ENCODE peak calls at places on chromosomes 4 and X, in four cellular contexts. E is cardiac muscle cell; N is CD8-positive, alpha-beta T cell; H is brain microvascular endothelial cell. P is an unnamed sample.

GRCh38 chr4:53704329-53704728 is 113.0 kb upstream of the LNX1 start:
- DNase-seq in H (no peak), E (no peak), N (no peak), P (no peak)

GRCh38 chr4:159925770-159926169 is 822.9 kb downstream of the RAPGEF2 start:
- DNase-seq in H (no peak), E (no peak), N (no peak), P (no peak)

GRCh38 chr4:117823388-117823787 is 210.9 kb upstream of the NDST3 start:
- DNase-seq in N (no peak), H (no peak), E (no peak), P (no peak)

GRCh38 chr4:146040623-146041022 is 102.0 kb upstream of the ZNF827 start:
- DNase-seq in E (peak; percentile 12), H (no peak), N (no peak), P (no peak)

GRCh38 chr4:117010695-117011094 is 74.7 kb downstream of the TRAM1L1 start:
- DNase-seq in N (no peak), H (no peak), E (no peak), P (no peak)

GRCh38 chrX:68532828-68533227 is 34.0 kb downstream of the YIPF6 start:
- DNase-seq in H (no peak), N (no peak), E (peak; percentile 3), P (no peak)

GRCh38 chrX:49039598-49040375 is 3.4 kb downstream of the TFE3 start:
- DNase-seq in E (peak; percentile 95), H (peak; percentile 81), N (peak; percentile 29), P (peak; percentile 60)

GRCh38 chrX:150486011-150486410 is 82.4 kb upstream of the MTM1 start:
- DNase-seq in E (peak; percentile 69), N (peak; percentile 39), H (peak; percentile 44), P (peak; percentile 6)

GRCh38 chr4:87865960-87866598 is 33.3 kb downstream of the MEPE start:
- DNase-seq in E (no peak), N (no peak), H (peak; percentile 65), P (no peak)

GRCh38 chr4:113024373-113024772 is 25.1 kb upstream of the ANK2 start:
- DNase-seq in E (no peak), N (no peak), H (no peak), P (no peak)

GRCh38 chr4:145912391-145912790 is 26.2 kb downstream of the ZNF827 start:
- DNase-seq in E (no peak), N (no peak), H (no peak), P (no peak)

GRCh38 chr4:24630937-24631336 is 46.6 kb upstream of the DHX15 start:
- DNase-seq in E (peak; percentile 94), H (peak; percentile 23), N (no peak), P (no peak)

GRCh38 chrX:46327229-46328081 is 217.8 kb downstream of the ZNF674 start:
- DNase-seq in E (peak; percentile 55), H (peak; percentile 5), N (no peak), P (no peak)

GRCh38 chr4:25330905-25331816 is 18.6 kb downstream of the ZCCHC4 start:
- DNase-seq in H (no peak), E (no peak), N (no peak), P (peak; percentile 29)

GRCh38 chr4:17492058-17492741 is 19.7 kb downstream of the QDPR start:
- DNase-seq in E (peak; percentile 31), H (no peak), N (no peak), P (no peak)

GRCh38 chr4:37717575-37717974 is 31.4 kb upstream of the RELL1 start:
- DNase-seq in H (peak; percentile 45), E (peak; percentile 63), N (no peak), P (no peak)

GRCh38 chr4:8067274-8067936 is 91.2 kb downstream of the ABLIM2 start:
- DNase-seq in N (no peak), E (no peak), H (no peak), P (no peak)

GRCh38 chrX:7119927-7120577 is 27.5 kb upstream of the STS start:
- DNase-seq in N (no peak), E (no peak), H (no peak), P (no peak)

GRCh38 chrX:15465896-15466651 is 27.1 kb downstream of the PIR start:
- DNase-seq in H (no peak), N (no peak), E (peak; percentile 44), P (no peak)

GRCh38 chr4:154720123-154720522 is 23.7 kb upstream of the LRAT start:
- DNase-seq in N (no peak), E (no peak), H (no peak), P (no peak)

GRCh38 chr4:122576261-122577188 is 44.3 kb downstream of the IL21 start:
- DNase-seq in E (peak; percentile 74), H (peak; percentile 70), N (no peak), P (peak; percentile 51)

DNA sequence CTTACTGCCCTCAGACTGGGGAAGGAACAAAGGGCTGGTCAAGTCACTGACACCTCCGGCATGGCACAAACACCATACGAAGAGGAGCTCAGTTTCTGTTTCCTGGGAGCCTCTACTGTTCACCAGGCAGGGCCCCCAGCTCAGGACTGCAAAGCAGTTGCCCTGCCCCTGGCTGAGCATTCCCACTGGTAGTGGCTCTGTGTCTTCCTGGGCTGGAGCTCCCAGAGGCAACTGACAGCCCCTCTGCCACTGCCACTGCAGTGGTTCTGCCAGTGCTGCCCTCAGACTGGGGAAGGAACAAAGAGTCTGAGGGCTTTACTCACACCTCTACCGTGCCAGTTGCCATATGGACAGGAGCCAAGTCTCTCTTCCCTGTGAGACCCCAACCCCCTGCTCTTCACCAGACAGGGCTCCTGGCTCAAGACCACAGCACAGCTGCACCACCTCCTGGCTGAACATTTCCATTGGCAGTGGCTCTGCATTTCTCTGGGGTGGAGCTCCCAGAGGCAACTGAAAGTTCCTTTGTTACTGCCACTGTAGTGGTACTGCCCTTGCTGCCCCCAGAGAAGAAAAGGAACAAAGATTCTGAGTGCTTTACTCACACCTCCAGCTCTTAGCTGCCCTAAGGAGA is 67.9 kb downstream of the SMARCA5 start:
- DNase-seq in N (no peak), E (no peak), H (no peak), P (no peak)
- TF ChIP-seq CTCF in N (no peak), E (no peak), H (no peak), P (no peak)

GRCh38 chr4:72566573-72566972 is 2.4 kb downstream of the ADAMTS3 start:
- DNase-seq in E (peak; percentile 11), H (no peak), N (no peak), P (no peak)

GRCh38 chr4:72569719-72570235 is 756 bp upstream of the ADAMTS3 start:
- DNase-seq in H (no peak), N (no peak), E (no peak), P (no peak)

GRCh38 chr4:72568959-72569718 is at the start of gene ADAMTS3:
- DNase-seq in H (no peak), N (no peak), E (peak; percentile 86), P (peak; percentile 26)

GRCh38 chr4:72567036-72567435 is 2.0 kb downstream of the ADAMTS3 start:
- DNase-seq in E (no peak), H (no peak), N (no peak), P (no peak)

DNA sequence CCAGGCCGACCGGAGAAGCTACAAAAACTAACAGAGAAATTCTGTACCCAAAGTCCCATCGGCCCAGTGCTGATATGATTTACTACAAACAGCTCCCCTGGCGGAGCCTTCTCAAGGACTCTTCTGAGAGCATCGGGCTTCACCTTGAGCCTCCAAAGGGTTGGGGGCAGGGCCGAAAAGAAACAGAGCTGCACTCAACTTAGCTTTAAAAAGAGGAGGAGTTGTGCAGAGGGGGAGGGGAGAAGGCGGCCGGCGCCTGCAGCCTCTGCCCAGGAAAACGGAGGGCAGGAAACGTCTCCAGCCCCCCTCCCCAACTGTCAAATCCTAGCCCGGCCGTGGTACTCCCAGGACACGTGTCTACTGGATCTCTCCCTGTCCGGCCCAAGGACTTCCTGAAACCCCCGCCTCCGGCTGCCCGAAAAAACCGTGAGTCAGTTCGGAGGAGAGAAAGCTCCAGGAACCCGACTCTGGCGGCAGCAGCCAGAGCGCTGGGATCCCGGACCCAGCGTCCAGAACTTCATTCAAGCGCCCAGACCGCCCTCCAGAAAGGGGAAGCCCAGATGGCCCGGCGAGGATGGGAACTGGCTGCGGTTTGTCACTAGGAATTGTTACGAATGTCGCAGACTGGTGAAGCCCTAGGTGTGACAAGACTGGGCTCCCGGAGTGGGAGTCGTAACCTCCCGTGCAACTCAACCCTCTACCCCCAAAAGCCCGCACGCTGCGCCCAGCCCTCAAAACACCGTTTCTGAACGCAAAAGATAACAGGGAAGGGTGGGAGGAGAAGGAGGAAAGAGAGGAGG is 1.0 kb downstream of the ADAMTS3 start:
- DNase-seq in H (peak; percentile 72), E (peak; percentile 93), N (no peak), P (peak; percentile 26)
- TF ChIP-seq CTCF in H (peak; percentile 75), E (peak; percentile 52), N (no peak), P (no peak)

GRCh38 chr4:108172231-108172779 is 3.6 kb upstream of the LEF1 start:
- DNase-seq in E (peak; percentile 29), H (no peak), N (peak; percentile 28), P (peak; percentile 72)
- TF ChIP-seq CTCF in E (no peak), H (no peak), N (no peak), P (peak; percentile 28)

DNA sequence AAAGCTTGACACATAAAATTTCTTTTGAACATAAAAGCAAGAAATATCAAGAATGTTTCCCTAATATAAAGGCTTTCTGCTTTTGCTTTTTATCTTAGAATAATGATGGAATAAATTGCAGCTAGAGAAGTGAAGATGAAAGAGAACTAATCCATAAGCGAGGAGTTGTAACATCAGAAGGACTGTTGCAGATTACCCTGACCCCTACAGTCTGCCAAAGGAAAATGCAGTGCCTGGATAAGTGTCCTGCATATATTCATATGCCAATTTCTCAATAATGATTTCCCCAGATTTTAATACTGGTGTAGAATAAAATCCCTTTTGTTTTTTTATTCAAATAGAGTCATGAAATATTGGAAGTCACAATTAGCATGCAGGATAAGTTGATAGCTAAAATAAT is 115.9 kb downstream of the MAGEC2 start:
- DNase-seq in H (no peak), N (no peak), E (peak; percentile 41), P (no peak)
- TF ChIP-seq CTCF in H (peak; percentile 32), N (no peak), E (peak; percentile 35), P (no peak)

GRCh38 chrX:51002160-51002632 is 91.7 kb downstream of the BMP15 start:
- DNase-seq in N (no peak), H (no peak), E (no peak), P (no peak)

DNA sequence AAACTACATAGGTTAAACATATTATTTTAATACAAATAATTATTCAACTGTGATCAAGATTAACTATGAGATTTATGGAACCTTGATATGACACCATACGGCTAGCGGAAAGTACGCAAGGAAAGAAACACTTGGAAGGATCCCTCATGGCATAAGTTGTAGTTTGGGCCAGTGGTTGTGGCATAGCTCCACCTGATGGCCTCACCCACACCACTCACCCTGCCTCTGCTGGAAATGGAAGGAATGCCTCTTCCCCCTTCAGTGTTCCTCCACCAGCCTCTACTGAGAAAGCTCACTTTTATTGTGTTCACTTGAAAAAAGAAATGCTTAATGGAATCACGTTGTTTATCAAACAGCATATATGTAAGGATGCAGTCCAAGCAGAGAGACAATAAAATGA is 86.4 kb downstream of the BMP15 start:
- DNase-seq in N (no peak), H (no peak), E (no peak), P (no peak)
- TF ChIP-seq CTCF in N (no peak), H (no peak), E (no peak), P (no peak)

DNA sequence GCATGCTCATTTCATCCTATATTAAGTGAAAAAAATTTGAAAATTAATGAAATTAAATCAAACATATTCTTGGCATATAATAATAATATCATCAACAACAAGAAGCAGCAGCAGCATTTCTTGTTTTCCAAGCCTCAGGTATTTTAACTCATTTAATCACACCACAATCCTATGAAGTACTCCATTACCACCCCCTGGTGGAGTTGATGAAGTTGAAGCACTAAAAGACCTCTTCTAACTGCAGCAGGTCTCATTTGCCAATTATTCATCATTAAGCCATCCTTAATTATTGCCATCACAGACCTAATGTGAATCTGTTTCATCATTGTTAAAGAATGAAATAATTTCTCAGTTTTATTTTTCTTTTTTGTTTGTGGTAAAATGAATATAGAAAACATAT is 801.4 kb upstream of the GRID2 start:
- DNase-seq in H (no peak), N (no peak), E (peak; percentile 27), P (no peak)
- TF ChIP-seq CTCF in H (no peak), N (no peak), E (peak; percentile 27), P (no peak)

P was measured in GM20000.